ENCODE peak calls at places on chromosomes 2 and 18, in eight cellular contexts. J is IMR-90; G is lung; D is astrocyte; V is CD8-positive, alpha-beta memory T cell; Q is right atrium auricular region; Z is SJSA1; W is right cardiac atrium. L is an unnamed sample.

GRCh38 chr18:80106482-80107051 is 2.5 kb upstream of the ADNP2 start:
- DNase-seq in J (peak; percentile 22), G (no peak), D (no peak), V (no peak), Q (no peak), Z (no peak), W (no peak), L (no peak)

GRCh38 chr2:28137221-28137620 is 246.7 kb downstream of the BABAM2 start:
- DNase-seq in J (peak; percentile 86), G (no peak), D (peak; percentile 79), V (no peak), Q (no peak), Z (no peak), W (no peak), L (no peak)

GRCh38 chr18:42196651-42197050 is 241.6 kb downstream of the PIK3C3 start:
- DNase-seq in J (peak; percentile 7), G (no peak), D (peak; percentile 65), V (no peak), Q (no peak), Z (no peak), W (no peak), L (no peak)

GRCh38 chr18:26757263-26758019 is 108.1 kb downstream of the AQP4 start:
- DNase-seq in J (no peak), G (peak; percentile 43), D (no peak), V (no peak), Q (no peak), Z (no peak), W (no peak), L (no peak)

GRCh38 chr2:20691076-20691708 is 24.2 kb downstream of the GDF7 start:
- DNase-seq in J (peak; percentile 16), G (no peak), D (no peak), V (no peak), Q (no peak), Z (no peak), W (no peak), L (no peak)

GRCh38 chr2:179239194-179239593 is 25.4 kb downstream of the SESTD1 start:
- DNase-seq in J (peak; percentile 28), G (no peak), D (peak; percentile 43), V (no peak), Q (no peak), Z (no peak), W (no peak), L (no peak)

GRCh38 chr2:73292906-73293533 is 328 bp downstream of the EGR4 start:
- DNase-seq in J (no peak), G (no peak), D (no peak), V (no peak), Q (no peak), Z (no peak), W (no peak), L (peak; percentile 48)

GRCh38 chr2:239464166-239465016 is 63.6 kb upstream of the HDAC4 start:
- DNase-seq in J (no peak), G (no peak), D (no peak), V (no peak), Q (no peak), Z (peak; percentile 34), W (no peak), L (peak; percentile 63)

GRCh38 chr2:10935953-10936942 is 24.5 kb downstream of the KCNF1 start:
- DNase-seq in J (peak; percentile 100), G (no peak), D (peak; percentile 99), V (no peak), Q (no peak), Z (peak; percentile 93), W (no peak), L (no peak)

GRCh38 chr2:216850665-216851327 is 9.1 kb downstream of the TNP1 start:
- DNase-seq in J (peak; percentile 18), G (no peak), D (no peak), V (no peak), Q (no peak), Z (no peak), W (no peak), L (no peak)
- H3K27ac ChIP-seq in J (no peak overlapping the region), G (no peak overlapping the region), D (no peak overlapping the region), V (no peak overlapping the region), Q (no peak overlapping the region), Z (no peak overlapping the region), W (no peak overlapping the region), L (no peak overlapping the region)

DNA sequence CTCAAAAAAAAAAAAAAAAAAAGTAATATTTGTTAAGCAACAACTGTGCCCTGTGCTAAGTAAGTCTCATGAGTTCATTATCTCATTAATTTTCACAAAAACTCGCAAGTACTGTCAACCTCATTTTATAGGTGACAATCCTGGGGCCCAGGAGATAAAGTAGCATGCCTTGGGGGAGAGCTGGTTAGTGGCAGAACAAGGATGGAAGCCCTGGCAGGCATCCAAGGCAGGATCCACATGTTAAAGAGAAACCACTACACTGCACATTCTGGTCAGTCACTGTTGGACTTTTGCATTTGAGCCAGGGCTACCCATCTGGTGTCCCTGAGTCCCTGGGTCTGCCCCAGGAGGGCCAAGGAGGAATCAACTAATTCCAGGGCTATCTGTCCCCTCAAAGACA is 54.6 kb downstream of the ZFP36L2 start:
- DNase-seq in J (peak; percentile 66), G (no peak), D (peak; percentile 41), V (no peak), Q (no peak), Z (no peak), W (peak; percentile 55), L (no peak)
- H3K4me1 ChIP-seq in J (peaks cover 15% of the 10 kb centered on the region), G (no peaks in the 10 kb centered on the region), D (peaks cover 18% of the 10 kb centered on the region), V (peaks cover 89% of the 10 kb centered on the region), Q (no peaks in the 10 kb centered on the region), Z (peaks cover 56% of the 10 kb centered on the region), W (peaks cover 11% of the 10 kb centered on the region), L (no peaks in the 10 kb centered on the region)

GRCh38 chr2:118090387-118091139 is 2.3 kb downstream of the INSIG2 start:
- DNase-seq in J (no peak), G (no peak), D (no peak), V (no peak), Q (no peak), Z (no peak), W (no peak), L (no peak)
- H3K4me3 ChIP-seq in J (no peak overlapping the region), G (no peak overlapping the region), D (no peak overlapping the region), V (no peak overlapping the region), Q (no peak overlapping the region), Z (no peak overlapping the region), W (no peak overlapping the region), L (no peak overlapping the region)

GRCh38 chr2:26801342-26801741 is 15.5 kb downstream of the CENPA start:
- DNase-seq in J (no peak), G (no peak), D (no peak), V (no peak), Q (no peak), Z (no peak), W (no peak), L (no peak)
- H3K27ac ChIP-seq in J (no peak overlapping the region), G (no peak overlapping the region), D (no peak overlapping the region), V (no peak overlapping the region), Q (no peak overlapping the region), Z (no peak overlapping the region), W (no peak overlapping the region), L (no peak overlapping the region)